ENCODE peak calls at places on chromosomes 4 and X, in nine cellular contexts. O is mammary epithelial cell, Y is neural progenitor cell, M is fibroblast of mammary gland, C is heart right ventricle, J is fibroblast of pulmonary artery, A is K562, W is AG09309, R is sigmoid colon. F is an unnamed sample.
A peak's percentile ranks its signal among the peaks of the same experiment; 100 is the strongest.

GRCh38 chrX:88655460-88655859 is 91.6 kb upstream of the CPXCR1 start:
- DNase-seq in O (no peak), Y (no peak), M (no peak), C (no peak), J (no peak), A (no peak), W (no peak), R (no peak), F (no peak)

GRCh38 chrX:13742397-13743176 is 8.0 kb downstream of the OFD1 start:
- DNase-seq in O (no peak), Y (no peak), M (no peak), C (no peak), J (no peak), A (no peak), W (no peak), R (no peak), F (no peak)

GRCh38 chrX:44480591-44480990 is 62.1 kb downstream of the FUNDC1 start:
- DNase-seq in O (no peak), Y (no peak), M (no peak), C (no peak), J (no peak), A (no peak), W (no peak), R (no peak), F (no peak)

GRCh38 chr4:83858121-83858520 is 322.2 kb downstream of the GPAT3 start:
- DNase-seq in O (no peak), Y (no peak), M (no peak), C (no peak), J (no peak), A (no peak), W (no peak), R (no peak), F (no peak)

GRCh38 chr4:93416337-93417102 is 412.0 kb upstream of the ATOH1 start:
- DNase-seq in O (no peak), Y (no peak), M (no peak), C (no peak), J (peak; percentile 7), A (no peak), W (no peak), R (no peak), F (no peak)

GRCh38 chrX:77572322-77572721 is 125.1 kb downstream of the FGF16 start:
- DNase-seq in O (peak; percentile 2), Y (no peak), M (peak; percentile 50), C (no peak), J (peak; percentile 3), A (no peak), W (no peak), R (no peak), F (no peak)

GRCh38 chrX:40867352-40867751 is 132.0 kb upstream of the MED14 start:
- DNase-seq in O (peak; percentile 63), Y (no peak), M (peak; percentile 36), C (no peak), J (peak; percentile 57), A (no peak), W (no peak), R (no peak), F (no peak)

GRCh38 chrX:150050387-150050786 is 112.1 kb upstream of the EOLA2 start:
- DNase-seq in O (no peak), Y (no peak), M (no peak), C (no peak), J (no peak), A (peak; percentile 4), W (no peak), R (no peak), F (no peak)

GRCh38 chrX:73268463-73268862 is 53.8 kb upstream of the NAP1L2 start:
- DNase-seq in O (peak; percentile 20), Y (no peak), M (no peak), C (no peak), J (no peak), A (no peak), W (no peak), R (no peak), F (no peak)

GRCh38 chrX:144006811-144007210 is 122.9 kb downstream of the UBE2NL start:
- DNase-seq in O (peak; percentile 80), Y (no peak), M (peak; percentile 76), C (no peak), J (peak; percentile 51), A (no peak), W (peak; percentile 2), R (no peak), F (no peak)

GRCh38 chr4:169293343-169294176 is 22.8 kb upstream of the SH3RF1 start:
- DNase-seq in O (no peak), Y (no peak), M (no peak), C (no peak), J (no peak), A (no peak), W (no peak), R (no peak), F (no peak)

GRCh38 chrX:41923925-41924693 is 755 bp upstream of the CASK start:
- DNase-seq in O (peak; percentile 44), Y (peak; percentile 8), M (peak; percentile 21), C (no peak), J (peak; percentile 53), A (peak; percentile 7), W (peak; percentile 7), R (no peak), F (no peak)

GRCh38 chr4:72205831-72206230 is 174.0 kb downstream of the NPFFR2 start:
- DNase-seq in O (peak; percentile 46), Y (no peak), M (no peak), C (no peak), J (no peak), A (no peak), W (no peak), R (no peak), F (no peak)

GRCh38 chr4:72205298-72205697 is 173.5 kb downstream of the NPFFR2 start:
- DNase-seq in O (no peak), Y (no peak), M (no peak), C (no peak), J (no peak), A (no peak), W (no peak), R (no peak), F (no peak)

GRCh38 chr4:72208421-72209075 is 176.7 kb downstream of the NPFFR2 start:
- DNase-seq in O (peak; percentile 38), Y (no peak), M (peak; percentile 1), C (no peak), J (peak; percentile 10), A (no peak), W (no peak), R (no peak), F (no peak)

GRCh38 chr4:72207196-72207595 is 175.4 kb downstream of the NPFFR2 start:
- DNase-seq in O (no peak), Y (no peak), M (no peak), C (no peak), J (no peak), A (no peak), W (no peak), R (no peak), F (no peak)

DNA sequence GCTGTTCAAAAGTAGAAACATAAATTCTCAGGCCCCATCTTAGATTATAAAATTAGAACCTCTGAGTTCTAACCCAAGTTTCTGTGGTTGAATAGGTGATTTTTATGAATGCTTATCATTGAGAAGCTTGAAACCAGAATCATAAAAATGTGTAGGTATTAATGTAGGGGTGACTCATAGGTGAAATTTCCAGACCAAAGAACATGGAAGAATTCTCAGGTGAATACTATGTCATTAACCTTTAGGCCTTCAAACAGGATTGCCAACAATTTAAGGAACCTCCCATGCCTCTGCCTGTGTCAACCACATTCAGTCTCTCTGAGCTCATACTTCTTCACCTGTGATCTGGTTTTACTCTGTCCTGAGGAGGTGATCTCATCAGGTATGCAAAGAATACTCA is 177.8 kb downstream of the NPFFR2 start:
- DNase-seq in O (peak; percentile 93), Y (no peak), M (no peak), C (no peak), J (no peak), A (no peak), W (no peak), R (no peak), F (no peak)
- H3K4me3 ChIP-seq in O (no peak overlapping the region), Y (no peak overlapping the region), M (no peak overlapping the region), C (no peak overlapping the region), J (no peak overlapping the region), A (no peak overlapping the region), W (no peak overlapping the region), R (no peak overlapping the region), F (no peak overlapping the region)

DNA sequence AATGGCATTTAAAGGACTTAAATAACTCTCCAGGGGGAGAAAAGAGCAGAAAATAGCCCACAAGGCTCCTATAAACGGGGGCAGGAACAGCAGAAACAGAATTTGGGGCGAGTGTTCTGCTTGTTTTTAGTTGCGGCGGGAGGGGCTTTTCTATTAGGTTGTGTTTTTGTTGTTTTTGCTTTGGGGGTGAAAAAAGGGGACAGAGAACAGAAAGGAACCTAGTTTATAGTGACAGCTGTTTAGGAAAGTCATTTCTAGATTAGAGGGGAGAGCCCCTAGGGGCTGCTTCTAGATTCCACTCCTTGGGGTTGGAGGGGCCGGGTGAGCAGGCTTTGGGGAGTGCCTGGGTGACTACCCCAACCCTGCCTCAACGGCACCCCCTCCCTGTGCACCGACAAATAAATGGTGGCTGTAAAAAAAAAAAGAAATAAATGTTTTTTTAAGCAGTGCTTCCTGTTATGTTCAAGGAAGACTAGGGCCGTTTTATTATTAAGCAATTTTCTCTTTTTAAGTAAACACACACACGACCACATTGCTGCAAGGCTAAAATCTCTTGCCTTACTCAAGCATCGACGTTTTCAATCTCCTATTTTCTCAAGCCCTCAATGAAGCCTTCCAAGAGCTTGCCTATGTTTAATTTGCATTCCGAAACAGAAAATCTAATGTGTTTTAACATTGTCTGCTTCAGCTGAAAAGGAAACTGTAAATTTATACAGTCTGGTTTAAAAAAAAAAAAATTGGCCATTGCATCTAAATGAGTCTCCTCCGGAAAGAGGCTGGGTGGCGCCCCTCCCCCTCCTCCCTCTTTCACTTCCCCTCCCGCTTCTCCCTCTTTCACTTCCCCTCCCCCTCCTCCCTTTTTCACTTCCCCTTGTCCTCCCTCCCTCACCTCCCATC is 123.3 kb upstream of the TBL1X start:
- DNase-seq in O (no peak), Y (peak; percentile 47), M (peak; percentile 65), C (peak; percentile 57), J (peak; percentile 66), A (peak; percentile 60), W (no peak), R (peak; percentile 84), F (peak; percentile 70)
- TF ChIP-seq CTCF in O (no peak), Y (no peak), M (no peak), C (peak; percentile 11), J (no peak), A (no peak), W (no peak), R (no peak), F (no peak)

GRCh38 chrX:15737188-15737956 is 698 bp upstream of the CA5B start:
- DNase-seq in O (peak; percentile 19), Y (no peak), M (no peak), C (no peak), J (no peak), A (no peak), W (no peak), R (no peak), F (no peak)
- H3K4me3 ChIP-seq in O (peak overlapping the region; percentile 38), Y (peak overlapping the region; percentile 37), M (peak overlapping the region; percentile 41), C (peak overlapping the region; percentile 43), J (peak overlapping the region; percentile 58), A (peak overlapping the region; percentile 26), W (peak overlapping the region; percentile 38), R (peak overlapping the region; percentile 44), F (peak overlapping the region; percentile 60)

DNA sequence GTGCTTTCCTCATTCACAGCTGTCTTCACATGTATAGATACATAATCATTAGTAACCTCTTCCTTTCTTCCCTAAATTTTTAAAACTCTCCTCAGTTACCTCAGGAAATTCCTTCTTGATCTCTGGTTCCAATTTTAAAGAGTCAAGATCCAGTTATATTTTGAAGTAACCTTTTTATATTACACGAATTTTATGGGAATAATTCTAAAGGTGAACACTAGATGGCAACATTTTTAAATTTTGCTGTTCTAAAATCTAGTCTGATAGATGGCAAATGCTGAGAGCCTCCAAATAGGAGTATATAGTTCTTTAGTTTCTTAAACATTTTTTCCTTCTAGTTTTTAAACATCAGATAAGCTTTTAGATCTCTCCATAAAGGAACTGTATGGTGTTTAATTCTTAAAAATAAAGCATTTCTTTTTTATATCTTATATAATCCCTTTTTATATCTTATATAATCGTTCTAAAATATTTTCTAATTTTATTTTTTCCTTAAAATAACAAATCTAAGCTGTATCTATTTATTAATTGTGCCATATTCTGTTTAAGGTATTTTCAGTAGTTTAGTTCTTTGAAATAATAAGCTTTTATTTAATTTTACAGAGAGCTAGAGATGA is 37.9 kb upstream of the PAPSS1 start:
- DNase-seq in O (no peak), Y (peak; percentile 17), M (peak; percentile 55), C (no peak), J (peak; percentile 70), A (peak; percentile 15), W (no peak), R (no peak), F (no peak)
- TF ChIP-seq CTCF in O (peak; percentile 45), Y (peak; percentile 69), M (peak; percentile 42), C (peak; percentile 58), J (peak; percentile 43), A (peak; percentile 28), W (peak; percentile 30), R (peak; percentile 54), F (peak; percentile 75)

F was measured in right atrium auricular region.